ENCODE peak calls at places on chromosomes 11 and 22, in six cellular contexts. V is heart left ventricle, F is IMR-90, S is Caco-2, J is MM.1S, B is lower lobe of right lung. U is an unnamed sample. For H3K4me1 and H3K36me3, the result is how much of the 10 kb centered on the place peaks cover.

GRCh38 chr11:103368151-103368550 is 258.9 kb downstream of the DYNC2H1 start:
- DNase-seq in F (no peak), J (peak), V (no peak), B (no peak), S (no peak), U (no peak)

GRCh38 chr11:109037856-109038780 is 373.2 kb downstream of the DDX10 start:
- DNase-seq in V (no peak), B (no peak), F (peak), J (no peak), S (no peak), U (peak)

GRCh38 chr11:3826721-3827120 is 14.0 kb downstream of the RHOG start:
- DNase-seq in V (no peak), J (no peak), B (no peak), S (no peak), F (no peak), U (no peak)

GRCh38 chr11:27076121-27076589 is 35.5 kb downstream of the BBOX1 start:
- DNase-seq in J (no peak), V (no peak), B (no peak), F (no peak), S (no peak), U (no peak)

GRCh38 chr22:38313384-38313955 is 3.8 kb downstream of the CSNK1E start:
- DNase-seq in F (peak), B (peak), V (peak), S (no peak), J (peak), U (peak)

GRCh38 chr22:46761017-46761416 is 1.4 kb upstream of the TBC1D22A start:
- DNase-seq in J (no peak), B (peak), V (no peak), F (no peak), S (no peak), U (no peak)

GRCh38 chr22:19639610-19640135 is 74.6 kb upstream of the SEPTIN5 start:
- DNase-seq in V (no peak), S (no peak), B (no peak), F (no peak), J (no peak), U (peak)

GRCh38 chr22:19238900-19239299 is 52.6 kb downstream of the CLTCL1 start:
- DNase-seq in V (no peak), B (no peak), S (no peak), F (no peak), J (no peak), U (no peak)

GRCh38 chr11:27688076-27688475 is 12.2 kb downstream of the BDNF start:
- DNase-seq in V (no peak), S (no peak), B (no peak), F (no peak), J (no peak), U (no peak)

GRCh38 chr11:119532551-119532950 is 109.6 kb upstream of the THY1 start:
- DNase-seq in S (no peak), J (no peak), V (no peak), B (no peak), F (no peak), U (no peak)

GRCh38 chr11:75563978-75564552 is 2.0 kb downstream of the SERPINH1 start:
- DNase-seq in J (no peak), V (peak), B (no peak), F (peak), S (no peak), U (peak)

GRCh38 chr11:128424271-128424709 is 163.1 kb downstream of the ETS1 start:
- DNase-seq in B (no peak), J (no peak), V (peak), S (no peak), F (no peak), U (peak)

GRCh38 chr11:119975561-119976152 is 162.3 kb downstream of the TRIM29 start:
- DNase-seq in S (no peak), J (no peak), B (no peak), V (no peak), F (no peak), U (no peak)

GRCh38 chr11:33263549-33263948 is 6.4 kb downstream of the HIPK3 start:
- DNase-seq in J (no peak), S (no peak), V (no peak), B (no peak), F (no peak), U (no peak)

DNA sequence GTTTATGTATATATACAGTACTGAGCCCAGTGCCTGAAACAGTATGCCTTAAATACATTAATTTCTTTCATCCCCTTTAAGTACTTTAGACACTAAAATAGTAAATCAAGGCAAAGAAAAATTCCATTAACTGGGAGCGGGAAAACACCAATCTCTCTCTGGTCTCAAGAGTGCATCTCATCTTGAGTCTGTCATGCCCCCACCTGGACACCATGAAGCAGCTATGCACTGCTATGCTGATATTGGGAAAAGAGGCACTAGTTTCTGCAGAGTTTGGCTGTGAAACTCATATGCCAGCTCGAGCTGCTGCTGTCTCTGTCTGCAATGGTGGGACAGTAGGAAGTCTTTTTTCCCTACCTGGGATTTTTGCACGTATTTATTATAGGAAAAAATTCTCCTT is 754.4 kb upstream of the RAG2 start:
- DNase-seq in S (no peak), F (no peak), J (no peak), B (no peak), V (no peak), U (no peak)
- TF ChIP-seq CTCF in S (no peak), F (no peak), J (no peak), B (no peak), V (no peak), U (no peak)

GRCh38 chr11:91630916-91631673 is 593.5 kb upstream of the FAT3 start:
- DNase-seq in V (no peak), S (no peak), J (no peak), B (no peak), F (no peak), U (no peak)
- H3K4me1 ChIP-seq in V (under half), S (under half), J (under half), B (under half), F (under half), U (under half)

GRCh38 chr11:5242933-5243844 is 6.5 kb downstream of the HBG1 start:
- DNase-seq in B (no peak), F (peak), V (no peak), S (no peak), J (peak), U (no peak)
- H3K36me3 ChIP-seq in B (under half), F (under half), V (under half), S (under half), J (under half), U (under half)

DNA sequence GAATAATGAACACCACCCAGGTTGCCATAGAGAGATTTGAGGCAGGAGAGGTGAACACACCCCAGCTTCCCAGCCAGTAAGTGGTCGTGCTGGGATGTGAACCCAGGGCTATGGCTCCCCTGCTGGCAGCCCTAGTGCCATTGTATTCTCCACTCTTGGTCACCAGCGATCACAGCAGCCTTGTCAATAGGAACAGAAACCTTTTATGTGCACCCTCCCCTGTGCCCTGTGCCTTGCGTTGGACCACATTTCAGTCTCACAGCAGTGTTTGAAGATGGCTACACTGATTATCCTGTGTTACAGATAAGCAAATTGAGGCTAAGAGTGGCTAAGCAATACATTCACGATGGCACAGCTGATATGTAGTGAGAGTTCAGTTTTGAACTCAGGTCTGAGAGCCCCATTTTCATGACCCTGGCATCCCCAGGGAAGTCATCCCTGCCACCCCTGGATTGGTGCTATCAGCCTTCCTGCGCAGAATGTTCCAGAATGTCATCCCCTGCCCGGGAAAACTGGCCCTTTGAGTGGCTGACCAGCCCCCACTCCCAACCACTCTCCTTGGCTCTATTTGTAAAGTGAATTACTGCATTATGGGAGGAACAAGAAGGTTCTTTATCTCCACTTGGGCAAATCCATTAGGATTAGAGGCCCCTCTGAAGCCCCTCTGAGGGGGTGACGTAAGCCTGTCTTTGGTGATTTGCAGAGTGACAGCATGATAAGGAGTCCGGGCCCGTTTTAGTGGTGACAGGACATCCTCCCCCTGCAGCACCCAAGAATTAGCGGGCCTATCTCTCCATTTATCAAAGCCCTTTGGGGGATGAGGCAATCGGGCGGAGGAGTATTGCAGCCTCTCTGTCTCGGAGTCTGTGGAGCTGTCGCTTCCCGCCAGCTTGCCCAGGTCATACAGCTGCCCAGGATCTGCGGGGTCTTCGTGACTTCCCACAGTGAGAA is 30.9 kb downstream of the SMIM38 start:
- DNase-seq in J (no peak), S (no peak), B (no peak), V (no peak), F (no peak), U (no peak)
- TF ChIP-seq CTCF in J (no peak), S (peak), B (no peak), V (no peak), F (no peak), U (no peak)

GRCh38 chr22:48154943-48155240 is 1392.4 kb downstream of the TBC1D22A start:
- DNase-seq in J (no peak), B (no peak), V (no peak), F (no peak), S (no peak), U (no peak)
- H3K4me1 ChIP-seq in J (under half), B (under half), V (under half), F (under half), S (under half), U (under half)

GRCh38 chr11:68432874-68433273 is 27.7 kb upstream of the PPP6R3 start:
- DNase-seq in J (no peak), V (peak), S (no peak), F (no peak), B (no peak), U (no peak)

GRCh38 chr11:68431984-68432600 is 28.5 kb upstream of the PPP6R3 start:
- DNase-seq in J (no peak), V (peak), F (no peak), B (no peak), S (no peak), U (no peak)

GRCh38 chr11:68430801-68431200 is 29.8 kb upstream of the PPP6R3 start:
- DNase-seq in J (no peak), V (no peak), F (no peak), S (no peak), B (no peak), U (no peak)

GRCh38 chr11:68429661-68430060 is 30.9 kb upstream of the PPP6R3 start:
- DNase-seq in B (no peak), J (no peak), S (no peak), V (no peak), F (no peak), U (no peak)

GRCh38 chr11:68430384-68430783 is 30.2 kb upstream of the PPP6R3 start:
- DNase-seq in B (no peak), F (no peak), J (no peak), S (no peak), V (no peak), U (no peak)
- H3K36me3 ChIP-seq in B (half or more), F (half or more), J (under half), S (under half), V (half or more), U (half or more)